ENCODE peak calls at places on chromosomes 13 and 19, in four cellular contexts. R is aorta, L is cardiac muscle cell, F is uterus. G is an unnamed sample.
A peak's percentile ranks its signal among the peaks of the same experiment; 100 is the strongest.

GRCh38 chr13:99018418-99019180 is 40.7 kb upstream of the DOCK9 start:
- DNase-seq in R (no peak), L (peak; percentile 48), F (no peak), G (no peak)

GRCh38 chr19:5686647-5687359 is 3.3 kb upstream of the RPL36 start:
- DNase-seq in R (peak; percentile 100), L (peak; percentile 96), F (peak; percentile 98), G (peak; percentile 77)

GRCh38 chr19:46461537-46461936 is 9.8 kb downstream of the PNMA8A start:
- DNase-seq in R (no peak), L (no peak), F (no peak), G (no peak)

GRCh38 chr19:36267061-36267845 is 52.3 kb downstream of the ZNF146 start:
- DNase-seq in R (peak; percentile 59), L (no peak), F (no peak), G (no peak)

GRCh38 chr19:12774588-12775555 is at the start of gene HOOK2:
- DNase-seq in R (peak; percentile 83), L (no peak), F (no peak), G (no peak)

GRCh38 chr13:29474991-29475390 is 120.5 kb downstream of the SLC7A1 start:
- DNase-seq in R (no peak), L (peak; percentile 77), F (no peak), G (no peak)

GRCh38 chr19:10395003-10395402 is 8.3 kb downstream of the CDC37 start:
- DNase-seq in R (no peak), L (no peak), F (no peak), G (no peak)

GRCh38 chr19:32916969-32917611 is 47.5 kb upstream of the SLC7A9 start:
- DNase-seq in R (no peak), L (no peak), F (no peak), G (no peak)

GRCh38 chr13:47241446-47241845 is 344.6 kb upstream of the HTR2A start:
- DNase-seq in R (no peak), L (no peak), F (no peak), G (no peak)

GRCh38 chr13:26760835-26761582 is 423 bp upstream of the GPR12 start:
- DNase-seq in R (no peak), L (no peak), F (no peak), G (no peak)

GRCh38 chr19:6947745-6948144 is 60.4 kb downstream of the ADGRE1 start:
- DNase-seq in R (no peak), L (peak; percentile 62), F (no peak), G (no peak)

GRCh38 chr13:109787135-109787954 is 962 bp upstream of the IRS2 start:
- DNase-seq in R (peak; percentile 83), L (peak; percentile 56), F (peak; percentile 43), G (peak; percentile 14)

GRCh38 chr13:30145709-30146367 is 161.5 kb downstream of the KATNAL1 start:
- DNase-seq in R (peak; percentile 10), L (no peak), F (no peak), G (no peak)

GRCh38 chr19:18000981-18001836 is 6.8 kb upstream of the ARRDC2 start:
- DNase-seq in R (peak; percentile 98), L (peak; percentile 85), F (peak; percentile 78), G (peak; percentile 90)

GRCh38 chr19:23547156-23547555 is 139.9 kb downstream of the ZNF675 start:
- DNase-seq in R (no peak), L (no peak), F (no peak), G (no peak)

GRCh38 chr13:89900104-89900760 is 1447.3 kb upstream of the MIR17HG start:
- DNase-seq in R (no peak), L (no peak), F (no peak), G (no peak)

GRCh38 chr13:43489168-43489730 is 297.5 kb downstream of the ENOX1 start:
- DNase-seq in R (no peak), L (peak; percentile 5), F (peak; percentile 46), G (no peak)
- H3K4me1 ChIP-seq in R (no peaks in the 10 kb centered on the region), L (no peaks in the 10 kb centered on the region), F (no peaks in the 10 kb centered on the region), G (no peaks in the 10 kb centered on the region)

GRCh38 chr13:60311527-60311926 is 85.5 kb upstream of the TDRD3 start:
- DNase-seq in R (no peak), L (no peak), F (no peak), G (no peak)
- H3K27me3 ChIP-seq in R (no peaks in the 10 kb centered on the region), L (no peaks in the 10 kb centered on the region), F (no peaks in the 10 kb centered on the region), G (no peaks in the 10 kb centered on the region)

DNA sequence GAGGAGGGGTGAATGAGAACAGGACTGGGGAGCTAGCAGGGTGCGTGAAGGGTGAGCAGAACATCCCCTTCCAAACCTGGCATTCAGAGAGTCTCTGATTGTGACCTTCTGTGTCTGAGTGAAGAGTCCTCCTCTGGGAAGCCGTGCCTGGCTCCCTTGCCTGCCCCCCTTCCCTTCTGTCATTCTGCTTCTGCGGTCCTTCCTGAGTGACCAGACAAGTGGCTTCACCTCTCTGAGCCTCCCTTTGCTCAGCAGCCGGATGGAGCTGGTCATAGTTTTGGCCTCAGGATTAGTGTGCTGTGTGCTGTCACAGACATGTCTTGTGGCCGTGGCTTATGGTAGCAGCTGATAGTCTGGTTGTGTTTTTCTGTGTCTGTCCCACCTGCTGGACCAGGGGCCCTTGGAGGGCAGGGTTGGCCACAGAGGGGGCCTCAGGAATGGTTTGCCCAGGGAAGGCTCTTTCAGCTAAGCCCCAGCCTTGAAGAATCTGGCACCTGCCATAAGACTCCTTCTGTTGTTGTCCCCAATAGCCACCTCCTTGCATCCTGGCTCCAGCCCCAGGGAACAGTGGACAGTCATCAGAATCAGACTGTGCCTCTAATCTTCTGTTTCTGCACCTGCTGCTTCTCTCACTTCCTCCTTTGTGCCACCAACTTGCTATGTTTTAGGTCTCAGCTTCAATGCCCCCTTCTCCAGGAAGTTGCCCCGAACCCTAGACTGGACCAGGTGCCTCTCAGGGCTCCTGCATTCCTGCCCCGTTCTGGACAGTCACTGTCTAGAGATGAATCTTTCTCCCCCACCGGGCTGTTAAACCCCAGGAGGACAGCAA is 5.9 kb downstream of the CLPTM1 start:
- DNase-seq in R (no peak), L (no peak), F (no peak), G (no peak)
- H3K4me1 ChIP-seq in R (no peaks in the 10 kb centered on the region), L (peaks cover 8% of the 10 kb centered on the region), F (peaks cover 9% of the 10 kb centered on the region), G (peaks cover 9% of the 10 kb centered on the region)

GRCh38 chr19:38674388-38675133 is 27.1 kb downstream of the ACTN4 start:
- DNase-seq in R (no peak), L (no peak), F (no peak), G (no peak)

GRCh38 chr19:38676023-38676877 is 28.8 kb downstream of the ACTN4 start:
- DNase-seq in R (no peak), L (peak; percentile 77), F (no peak), G (no peak)

GRCh38 chr19:38673030-38673429 is 25.6 kb downstream of the ACTN4 start:
- DNase-seq in R (no peak), L (no peak), F (no peak), G (no peak)

GRCh38 chr19:38676878-38677646 is 29.6 kb downstream of the ACTN4 start:
- DNase-seq in R (no peak), L (no peak), F (no peak), G (no peak)

DNA sequence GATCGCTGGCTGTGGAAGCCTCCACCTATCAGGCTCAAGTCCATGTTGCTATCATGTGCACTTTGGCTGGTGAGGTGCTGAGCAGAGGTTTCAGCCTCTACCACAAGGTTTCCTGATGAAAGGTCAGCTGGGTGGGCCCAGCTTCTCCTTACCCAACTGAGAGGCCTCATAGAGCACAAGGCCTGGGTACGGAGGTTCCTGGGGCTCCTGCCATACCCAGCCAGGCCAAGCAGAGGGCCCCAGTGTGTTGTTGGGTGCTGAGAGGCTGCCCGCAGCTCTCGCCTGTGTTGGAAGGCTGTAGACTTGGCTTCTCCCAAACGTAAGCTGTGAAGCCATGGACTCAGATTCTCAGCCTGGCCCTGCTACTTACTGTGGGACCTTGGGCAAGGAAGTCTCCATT is 28.2 kb downstream of the ACTN4 start:
- DNase-seq in R (no peak), L (no peak), F (no peak), G (no peak)
- H3K27me3 ChIP-seq in R (no peaks in the 10 kb centered on the region), L (no peaks in the 10 kb centered on the region), F (no peaks in the 10 kb centered on the region), G (peaks cover 3% of the 10 kb centered on the region)

G was measured in naive thymus-derived CD4-positive, alpha-beta T cell.